ENCODE peak calls at places on chromosome 18, in nine cellular contexts. One of them, this sample, is unnamed.

GRCh38 chr18:35934891-35935290 is 37.6 kb upstream of the RMP24 start:
- DNase-seq in Peyer's patch: no peak
- DNase-seq in right cardiac atrium: no peak
- DNase-seq in GM23338: no peak
- DNase-seq in cardiac muscle cell: no peak
- DNase-seq in A549: no peak
- DNase-seq in left ventricle myocardium inferior: no peak
- DNase-seq in CD4-positive, CD25-positive, alpha-beta regulatory T cell: no peak
- DNase-seq in HCT116: no peak
- DNase-seq in this sample: no peak

GRCh38 chr18:54696616-54697293 is 105.7 kb downstream of the DYNAP start:
- DNase-seq in CD4-positive, CD25-positive, alpha-beta regulatory T cell: no peak
- DNase-seq in HCT116: no peak
- DNase-seq in right cardiac atrium: no peak
- DNase-seq in left ventricle myocardium inferior: no peak
- DNase-seq in Peyer's patch: no peak
- DNase-seq in cardiac muscle cell: no peak
- DNase-seq in GM23338: no peak
- DNase-seq in A549: no peak
- DNase-seq in this sample: no peak

GRCh38 chr18:9696112-9696511 is 12.0 kb upstream of the RAB31 start:
- DNase-seq in right cardiac atrium: no peak
- DNase-seq in CD4-positive, CD25-positive, alpha-beta regulatory T cell: no peak
- DNase-seq in cardiac muscle cell: peak; percentile 59
- DNase-seq in left ventricle myocardium inferior: no peak
- DNase-seq in HCT116: no peak
- DNase-seq in GM23338: no peak
- DNase-seq in Peyer's patch: no peak
- DNase-seq in A549: no peak
- DNase-seq in this sample: no peak

GRCh38 chr18:49168970-49169619 is 218.3 kb upstream of the SMAD7 start:
- DNase-seq in A549: no peak
- DNase-seq in cardiac muscle cell: no peak
- DNase-seq in right cardiac atrium: no peak
- DNase-seq in left ventricle myocardium inferior: no peak
- DNase-seq in HCT116: no peak
- DNase-seq in GM23338: peak; percentile 8
- DNase-seq in Peyer's patch: peak; percentile 62
- DNase-seq in CD4-positive, CD25-positive, alpha-beta regulatory T cell: peak; percentile 78
- DNase-seq in this sample: no peak

GRCh38 chr18:77105021-77105420 is 27.6 kb downstream of the MBP start:
- DNase-seq in GM23338: no peak
- DNase-seq in A549: no peak
- DNase-seq in cardiac muscle cell: no peak
- DNase-seq in Peyer's patch: no peak
- DNase-seq in left ventricle myocardium inferior: no peak
- DNase-seq in HCT116: no peak
- DNase-seq in CD4-positive, CD25-positive, alpha-beta regulatory T cell: peak; percentile 35
- DNase-seq in right cardiac atrium: no peak
- DNase-seq in this sample: no peak

GRCh38 chr18:49734836-49735235 is 78.5 kb downstream of the ACAA2 start:
- DNase-seq in right cardiac atrium: no peak
- DNase-seq in HCT116: no peak
- DNase-seq in GM23338: no peak
- DNase-seq in CD4-positive, CD25-positive, alpha-beta regulatory T cell: no peak
- DNase-seq in Peyer's patch: no peak
- DNase-seq in cardiac muscle cell: no peak
- DNase-seq in left ventricle myocardium inferior: no peak
- DNase-seq in A549: no peak
- DNase-seq in this sample: no peak

GRCh38 chr18:65788373-65788772 is 37.6 kb downstream of the CDH7 start:
- DNase-seq in CD4-positive, CD25-positive, alpha-beta regulatory T cell: no peak
- DNase-seq in GM23338: no peak
- DNase-seq in left ventricle myocardium inferior: no peak
- DNase-seq in cardiac muscle cell: no peak
- DNase-seq in Peyer's patch: no peak
- DNase-seq in right cardiac atrium: no peak
- DNase-seq in HCT116: no peak
- DNase-seq in A549: no peak
- DNase-seq in this sample: no peak

GRCh38 chr18:56721491-56721890 is 70.3 kb downstream of the WDR7 start:
- DNase-seq in GM23338: no peak
- DNase-seq in cardiac muscle cell: peak; percentile 45
- DNase-seq in CD4-positive, CD25-positive, alpha-beta regulatory T cell: no peak
- DNase-seq in HCT116: no peak
- DNase-seq in Peyer's patch: no peak
- DNase-seq in right cardiac atrium: no peak
- DNase-seq in left ventricle myocardium inferior: no peak
- DNase-seq in A549: no peak
- DNase-seq in this sample: no peak

GRCh38 chr18:74278983-74279382 is 12.8 kb downstream of the CYB5A start:
- DNase-seq in GM23338: no peak
- DNase-seq in right cardiac atrium: no peak
- DNase-seq in A549: no peak
- DNase-seq in CD4-positive, CD25-positive, alpha-beta regulatory T cell: no peak
- DNase-seq in HCT116: no peak
- DNase-seq in left ventricle myocardium inferior: no peak
- DNase-seq in Peyer's patch: no peak
- DNase-seq in cardiac muscle cell: no peak
- DNase-seq in this sample: no peak

GRCh38 chr18:74281011-74281638 is 10.6 kb downstream of the CYB5A start:
- DNase-seq in HCT116: no peak
- DNase-seq in Peyer's patch: no peak
- DNase-seq in CD4-positive, CD25-positive, alpha-beta regulatory T cell: no peak
- DNase-seq in cardiac muscle cell: no peak
- DNase-seq in left ventricle myocardium inferior: no peak
- DNase-seq in A549: no peak
- DNase-seq in GM23338: peak; percentile 65
- DNase-seq in right cardiac atrium: no peak
- DNase-seq in this sample: no peak

GRCh38 chr18:74276609-74277008 is 15.2 kb downstream of the CYB5A start:
- DNase-seq in Peyer's patch: no peak
- DNase-seq in CD4-positive, CD25-positive, alpha-beta regulatory T cell: no peak
- DNase-seq in left ventricle myocardium inferior: no peak
- DNase-seq in GM23338: no peak
- DNase-seq in cardiac muscle cell: no peak
- DNase-seq in HCT116: no peak
- DNase-seq in A549: no peak
- DNase-seq in right cardiac atrium: no peak
- DNase-seq in this sample: no peak

GRCh38 chr18:74275736-74276135 is 16.0 kb downstream of the CYB5A start:
- DNase-seq in cardiac muscle cell: no peak
- DNase-seq in left ventricle myocardium inferior: no peak
- DNase-seq in Peyer's patch: no peak
- DNase-seq in CD4-positive, CD25-positive, alpha-beta regulatory T cell: no peak
- DNase-seq in GM23338: no peak
- DNase-seq in right cardiac atrium: no peak
- DNase-seq in HCT116: no peak
- DNase-seq in A549: no peak
- DNase-seq in this sample: no peak

DNA sequence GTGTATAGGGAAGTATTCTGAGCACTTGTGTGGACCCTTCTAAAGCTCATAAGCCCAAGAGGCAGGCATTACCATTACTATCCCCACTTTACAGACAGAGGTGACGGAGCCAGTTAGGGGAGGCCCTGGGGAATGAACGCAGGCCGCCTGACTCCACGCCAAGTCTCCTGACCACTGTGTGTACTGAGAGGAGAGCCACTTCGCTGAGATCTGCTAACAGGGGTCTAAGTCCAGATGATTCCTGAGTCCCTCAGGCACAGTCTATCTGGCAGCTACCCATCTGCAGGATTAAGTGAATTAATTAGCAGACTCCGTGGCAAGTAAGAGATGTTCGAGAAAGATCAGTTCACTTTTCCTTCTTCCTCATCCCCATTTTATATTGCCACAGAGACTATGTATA is 13.7 kb downstream of the CYB5A start:
- DNase-seq in cardiac muscle cell: no peak
- DNase-seq in right cardiac atrium: peak; percentile 37
- DNase-seq in Peyer's patch: no peak
- DNase-seq in A549: no peak
- DNase-seq in CD4-positive, CD25-positive, alpha-beta regulatory T cell: no peak
- DNase-seq in HCT116: no peak
- DNase-seq in left ventricle myocardium inferior: peak; percentile 37
- DNase-seq in GM23338: no peak
- DNase-seq in this sample: peak; percentile 38
- H3K4me1 ChIP-seq in cardiac muscle cell: peaks cover 18% of the 10 kb centered on the region
- H3K4me1 ChIP-seq in right cardiac atrium: peaks cover 22% of the 10 kb centered on the region
- H3K4me1 ChIP-seq in Peyer's patch: no peaks in the 10 kb centered on the region
- H3K4me1 ChIP-seq in A549: peaks cover 18% of the 10 kb centered on the region
- H3K4me1 ChIP-seq in CD4-positive, CD25-positive, alpha-beta regulatory T cell: no peaks in the 10 kb centered on the region
- H3K4me1 ChIP-seq in HCT116: peaks cover 6% of the 10 kb centered on the region
- H3K4me1 ChIP-seq in left ventricle myocardium inferior: peaks cover 86% of the 10 kb centered on the region
- H3K4me1 ChIP-seq in GM23338: peaks cover 51% of the 10 kb centered on the region
- H3K4me1 ChIP-seq in this sample: peaks cover 3% of the 10 kb centered on the region

GRCh38 chr18:33579868-33580205 is 1.8 kb downstream of the ASXL3 start:
- DNase-seq in left ventricle myocardium inferior: no peak
- DNase-seq in A549: no peak
- DNase-seq in right cardiac atrium: no peak
- DNase-seq in Peyer's patch: no peak
- DNase-seq in GM23338: no peak
- DNase-seq in cardiac muscle cell: no peak
- DNase-seq in HCT116: no peak
- DNase-seq in CD4-positive, CD25-positive, alpha-beta regulatory T cell: no peak
- DNase-seq in this sample: no peak

GRCh38 chr18:33579147-33579867 is 1.3 kb downstream of the ASXL3 start:
- DNase-seq in HCT116: no peak
- DNase-seq in CD4-positive, CD25-positive, alpha-beta regulatory T cell: no peak
- DNase-seq in cardiac muscle cell: no peak
- DNase-seq in GM23338: peak; percentile 46
- DNase-seq in left ventricle myocardium inferior: no peak
- DNase-seq in Peyer's patch: no peak
- DNase-seq in right cardiac atrium: no peak
- DNase-seq in A549: no peak
- DNase-seq in this sample: no peak

GRCh38 chr18:33577688-33578370 is at the start of gene ASXL3:
- DNase-seq in HCT116: no peak
- DNase-seq in GM23338: peak; percentile 67
- DNase-seq in A549: no peak
- DNase-seq in cardiac muscle cell: peak; percentile 14
- DNase-seq in right cardiac atrium: peak; percentile 67
- DNase-seq in Peyer's patch: peak; percentile 75
- DNase-seq in left ventricle myocardium inferior: peak; percentile 39
- DNase-seq in CD4-positive, CD25-positive, alpha-beta regulatory T cell: no peak
- DNase-seq in this sample: peak; percentile 4

GRCh38 chr18:33578371-33579146 is 540 bp downstream of the ASXL3 start:
- DNase-seq in HCT116: no peak
- DNase-seq in A549: no peak
- DNase-seq in Peyer's patch: peak; percentile 49
- DNase-seq in right cardiac atrium: peak; percentile 36
- DNase-seq in left ventricle myocardium inferior: peak; percentile 33
- DNase-seq in GM23338: peak; percentile 47
- DNase-seq in cardiac muscle cell: no peak
- DNase-seq in CD4-positive, CD25-positive, alpha-beta regulatory T cell: peak; percentile 0
- DNase-seq in this sample: no peak

DNA sequence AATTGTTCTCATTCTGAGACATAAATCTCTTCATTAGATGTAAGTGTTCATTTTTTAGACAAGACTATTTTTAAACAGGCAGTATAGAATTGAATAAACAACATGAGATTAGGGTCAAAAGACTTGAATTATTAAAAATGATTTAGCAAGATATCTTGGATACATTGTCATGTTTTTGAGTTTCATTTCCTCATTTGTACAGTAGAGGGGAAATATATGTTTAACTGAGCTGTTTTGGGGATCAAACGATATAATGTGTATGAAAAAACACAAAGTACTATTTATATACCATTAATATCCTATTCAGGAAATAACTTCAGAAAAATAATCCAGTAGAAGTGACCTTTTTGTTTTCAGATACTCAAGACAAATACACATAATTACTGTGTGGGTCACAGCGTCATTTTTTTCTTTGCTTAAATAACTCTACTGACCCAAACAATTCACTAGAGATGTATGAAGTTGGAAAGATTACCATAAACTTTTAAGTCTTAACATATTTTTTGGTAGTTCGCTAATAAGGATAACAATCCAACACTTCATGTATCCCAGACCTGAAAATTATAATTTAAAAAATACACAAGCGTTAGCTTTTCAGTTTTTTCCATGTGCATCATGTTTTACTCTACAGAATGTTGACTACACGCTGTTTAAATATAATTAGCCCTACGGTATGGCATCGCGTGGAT is 876 bp upstream of the ASXL3 start:
- DNase-seq in A549: no peak
- DNase-seq in cardiac muscle cell: no peak
- DNase-seq in GM23338: no peak
- DNase-seq in left ventricle myocardium inferior: no peak
- DNase-seq in right cardiac atrium: no peak
- DNase-seq in CD4-positive, CD25-positive, alpha-beta regulatory T cell: no peak
- DNase-seq in HCT116: no peak
- DNase-seq in Peyer's patch: no peak
- DNase-seq in this sample: no peak
- H3K4me3 ChIP-seq in A549: no peak overlapping the region
- H3K4me3 ChIP-seq in cardiac muscle cell: peak overlapping the region; percentile 58
- H3K4me3 ChIP-seq in GM23338: peak overlapping the region; percentile 69
- H3K4me3 ChIP-seq in left ventricle myocardium inferior: peak overlapping the region; percentile 78
- H3K4me3 ChIP-seq in right cardiac atrium: peak overlapping the region; percentile 97
- H3K4me3 ChIP-seq in CD4-positive, CD25-positive, alpha-beta regulatory T cell: no peak overlapping the region
- H3K4me3 ChIP-seq in HCT116: no peak overlapping the region
- H3K4me3 ChIP-seq in Peyer's patch: peak overlapping the region; percentile 47
- H3K4me3 ChIP-seq in this sample: peak overlapping the region; percentile 60

GRCh38 chr18:12092398-12093229 is 1.0 kb upstream of the ANKRD62 start:
- DNase-seq in A549: peak; percentile 41
- DNase-seq in CD4-positive, CD25-positive, alpha-beta regulatory T cell: no peak
- DNase-seq in left ventricle myocardium inferior: no peak
- DNase-seq in cardiac muscle cell: no peak
- DNase-seq in Peyer's patch: no peak
- DNase-seq in GM23338: peak; percentile 69
- DNase-seq in HCT116: peak; percentile 13
- DNase-seq in right cardiac atrium: no peak
- DNase-seq in this sample: no peak
- H3K27ac ChIP-seq in A549: no peak overlapping the region
- H3K27ac ChIP-seq in CD4-positive, CD25-positive, alpha-beta regulatory T cell: no peak overlapping the region
- H3K27ac ChIP-seq in left ventricle myocardium inferior: no peak overlapping the region
- H3K27ac ChIP-seq in cardiac muscle cell: no peak overlapping the region
- H3K27ac ChIP-seq in Peyer's patch: no peak overlapping the region
- H3K27ac ChIP-seq in GM23338: no peak overlapping the region
- H3K27ac ChIP-seq in HCT116: no peak overlapping the region
- H3K27ac ChIP-seq in right cardiac atrium: no peak overlapping the region
- H3K27ac ChIP-seq in this sample: no peak overlapping the region

GRCh38 chr18:59717291-59717690 is 20.1 kb upstream of the CCBE1 start:
- DNase-seq in left ventricle myocardium inferior: no peak
- DNase-seq in A549: no peak
- DNase-seq in GM23338: no peak
- DNase-seq in cardiac muscle cell: no peak
- DNase-seq in Peyer's patch: no peak
- DNase-seq in CD4-positive, CD25-positive, alpha-beta regulatory T cell: no peak
- DNase-seq in HCT116: no peak
- DNase-seq in right cardiac atrium: no peak
- DNase-seq in this sample: no peak

GRCh38 chr18:59712311-59712710 is 15.1 kb upstream of the CCBE1 start:
- DNase-seq in HCT116: no peak
- DNase-seq in GM23338: no peak
- DNase-seq in CD4-positive, CD25-positive, alpha-beta regulatory T cell: no peak
- DNase-seq in right cardiac atrium: no peak
- DNase-seq in cardiac muscle cell: no peak
- DNase-seq in Peyer's patch: no peak
- DNase-seq in A549: no peak
- DNase-seq in left ventricle myocardium inferior: no peak
- DNase-seq in this sample: no peak

GRCh38 chr18:59718108-59719057 is 21.2 kb upstream of the CCBE1 start:
- DNase-seq in CD4-positive, CD25-positive, alpha-beta regulatory T cell: no peak
- DNase-seq in GM23338: no peak
- DNase-seq in left ventricle myocardium inferior: no peak
- DNase-seq in cardiac muscle cell: peak; percentile 70
- DNase-seq in A549: peak; percentile 49
- DNase-seq in right cardiac atrium: no peak
- DNase-seq in Peyer's patch: no peak
- DNase-seq in HCT116: no peak
- DNase-seq in this sample: peak; percentile 21

GRCh38 chr18:59715445-59715844 is 18.2 kb upstream of the CCBE1 start:
- DNase-seq in Peyer's patch: no peak
- DNase-seq in left ventricle myocardium inferior: no peak
- DNase-seq in CD4-positive, CD25-positive, alpha-beta regulatory T cell: no peak
- DNase-seq in A549: no peak
- DNase-seq in right cardiac atrium: no peak
- DNase-seq in HCT116: no peak
- DNase-seq in GM23338: no peak
- DNase-seq in cardiac muscle cell: peak; percentile 51
- DNase-seq in this sample: no peak

DNA sequence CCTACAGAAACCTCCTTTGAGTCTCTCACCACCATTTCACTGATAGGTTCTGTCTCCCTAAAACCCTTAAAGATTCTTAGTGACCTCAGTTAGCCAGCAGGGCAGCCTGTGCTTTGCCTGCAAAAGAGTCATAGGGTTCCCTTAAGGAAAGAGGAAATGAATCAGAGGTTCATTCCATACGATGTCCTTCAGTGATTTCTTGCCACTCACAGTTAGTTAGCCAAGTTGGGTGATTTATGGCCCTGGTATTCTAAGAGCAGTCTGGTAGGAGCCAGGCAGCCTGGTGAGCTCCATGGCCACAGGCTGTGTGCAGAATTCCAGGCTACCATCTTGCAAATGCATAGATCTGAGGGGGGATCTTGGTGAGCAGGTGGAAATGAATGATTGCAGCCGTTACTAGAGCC is 18.7 kb upstream of the CCBE1 start:
- DNase-seq in Peyer's patch: no peak
- DNase-seq in A549: peak; percentile 40
- DNase-seq in CD4-positive, CD25-positive, alpha-beta regulatory T cell: no peak
- DNase-seq in cardiac muscle cell: peak; percentile 90
- DNase-seq in HCT116: peak; percentile 8
- DNase-seq in right cardiac atrium: no peak
- DNase-seq in left ventricle myocardium inferior: no peak
- DNase-seq in GM23338: no peak
- DNase-seq in this sample: no peak
- H3K4me1 ChIP-seq in Peyer's patch: no peaks in the 10 kb centered on the region
- H3K4me1 ChIP-seq in A549: peaks cover 39% of the 10 kb centered on the region
- H3K4me1 ChIP-seq in CD4-positive, CD25-positive, alpha-beta regulatory T cell: no peaks in the 10 kb centered on the region
- H3K4me1 ChIP-seq in cardiac muscle cell: no peaks in the 10 kb centered on the region
- H3K4me1 ChIP-seq in HCT116: peaks cover 14% of the 10 kb centered on the region
- H3K4me1 ChIP-seq in right cardiac atrium: no peaks in the 10 kb centered on the region
- H3K4me1 ChIP-seq in left ventricle myocardium inferior: no peaks in the 10 kb centered on the region
- H3K4me1 ChIP-seq in GM23338: no peaks in the 10 kb centered on the region
- H3K4me1 ChIP-seq in this sample: peaks cover 3% of the 10 kb centered on the region